ENCODE peak calls at places on chromosomes 3 and 15, in five cellular contexts. One of them, this sample, is unnamed.

GRCh38 chr15:67190326-67190725 is 64.1 kb downstream of the AAGAB start:
- DNase-seq in heart right ventricle: no peak
- DNase-seq in A549: peak
- DNase-seq in Calu3: no peak
- DNase-seq in psoas muscle: no peak
- DNase-seq in this sample: no peak

GRCh38 chr3:115806501-115806900 is 183.2 kb downstream of the GAP43 start:
- DNase-seq in A549: no peak
- DNase-seq in Calu3: no peak
- DNase-seq in heart right ventricle: no peak
- DNase-seq in psoas muscle: no peak
- DNase-seq in this sample: no peak

GRCh38 chr3:128415110-128415772 is 51.4 kb downstream of the DNAJB8 start:
- DNase-seq in psoas muscle: no peak
- DNase-seq in A549: no peak
- DNase-seq in heart right ventricle: no peak
- DNase-seq in Calu3: no peak
- DNase-seq in this sample: peak

GRCh38 chr15:40239671-40240618 is 1.1 kb downstream of the PAK6 start:
- DNase-seq in heart right ventricle: no peak
- DNase-seq in A549: no peak
- DNase-seq in psoas muscle: no peak
- DNase-seq in Calu3: no peak
- DNase-seq in this sample: peak

GRCh38 chr15:85622432-85622831 is 172.3 kb downstream of the KLHL25 start:
- DNase-seq in heart right ventricle: no peak
- DNase-seq in psoas muscle: no peak
- DNase-seq in A549: no peak
- DNase-seq in Calu3: no peak
- DNase-seq in this sample: no peak

GRCh38 chr3:9301798-9302197 is 52.4 kb upstream of the SRGAP3 start:
- DNase-seq in psoas muscle: no peak
- DNase-seq in A549: no peak
- DNase-seq in Calu3: no peak
- DNase-seq in heart right ventricle: no peak
- DNase-seq in this sample: peak

GRCh38 chr15:68583936-68584703 is 5.3 kb downstream of the CORO2B start:
- DNase-seq in psoas muscle: no peak
- DNase-seq in Calu3: no peak
- DNase-seq in heart right ventricle: no peak
- DNase-seq in A549: no peak
- DNase-seq in this sample: no peak

GRCh38 chr15:91867581-91868026 is 14.1 kb downstream of the SLCO3A1 start:
- DNase-seq in Calu3: peak
- DNase-seq in heart right ventricle: peak
- DNase-seq in psoas muscle: peak
- DNase-seq in A549: peak
- DNase-seq in this sample: peak

GRCh38 chr3:112582242-112582874 is 20.5 kb downstream of the SLC35A5 start:
- DNase-seq in A549: peak
- DNase-seq in Calu3: peak
- DNase-seq in psoas muscle: no peak
- DNase-seq in heart right ventricle: no peak
- DNase-seq in this sample: peak

GRCh38 chr3:140219161-140219745 is 284.3 kb downstream of the CLSTN2 start:
- DNase-seq in A549: no peak
- DNase-seq in psoas muscle: no peak
- DNase-seq in Calu3: no peak
- DNase-seq in heart right ventricle: no peak
- DNase-seq in this sample: no peak

GRCh38 chr15:31364301-31365031 is 37.8 kb downstream of the KLF13 start:
- DNase-seq in A549: no peak
- DNase-seq in heart right ventricle: no peak
- DNase-seq in Calu3: no peak
- DNase-seq in psoas muscle: peak
- DNase-seq in this sample: peak

GRCh38 chr3:35932995-35933394 is 293.7 kb downstream of the ARPP21 start:
- DNase-seq in psoas muscle: no peak
- DNase-seq in Calu3: peak
- DNase-seq in heart right ventricle: no peak
- DNase-seq in A549: peak
- DNase-seq in this sample: peak

GRCh38 chr3:16390581-16390980 is 122.9 kb downstream of the RFTN1 start:
- DNase-seq in heart right ventricle: no peak
- DNase-seq in psoas muscle: no peak
- DNase-seq in Calu3: no peak
- DNase-seq in A549: no peak
- DNase-seq in this sample: no peak

GRCh38 chr3:188183452-188183851 is 29.5 kb downstream of the LPP start:
- DNase-seq in heart right ventricle: no peak
- DNase-seq in psoas muscle: no peak
- DNase-seq in Calu3: no peak
- DNase-seq in A549: no peak
- DNase-seq in this sample: no peak

GRCh38 chr3:35968223-35968622 is 328.9 kb downstream of the ARPP21 start:
- DNase-seq in psoas muscle: no peak
- DNase-seq in A549: no peak
- DNase-seq in Calu3: no peak
- DNase-seq in heart right ventricle: no peak
- DNase-seq in this sample: no peak

GRCh38 chr15:51224428-51224827 is 114.0 kb downstream of the CYP19A1 start:
- DNase-seq in Calu3: no peak
- DNase-seq in A549: no peak
- DNase-seq in heart right ventricle: no peak
- DNase-seq in psoas muscle: no peak
- DNase-seq in this sample: no peak

GRCh38 chr15:63668601-63669000 is 71.4 kb downstream of the FBXL22 start:
- DNase-seq in A549: no peak
- DNase-seq in Calu3: no peak
- DNase-seq in heart right ventricle: no peak
- DNase-seq in psoas muscle: no peak
- DNase-seq in this sample: no peak

GRCh38 chr15:31145271-31145911 is 43.9 kb upstream of the TRPM1 start:
- DNase-seq in heart right ventricle: no peak
- DNase-seq in Calu3: no peak
- DNase-seq in A549: peak
- DNase-seq in psoas muscle: no peak
- DNase-seq in this sample: peak

GRCh38 chr3:191500892-191501291 is 39.9 kb downstream of the PYDC2 start:
- DNase-seq in psoas muscle: no peak
- DNase-seq in Calu3: no peak
- DNase-seq in heart right ventricle: no peak
- DNase-seq in A549: no peak
- DNase-seq in this sample: no peak

GRCh38 chr3:191499307-191500125 is 38.6 kb downstream of the PYDC2 start:
- DNase-seq in Calu3: peak
- DNase-seq in heart right ventricle: peak
- DNase-seq in psoas muscle: peak
- DNase-seq in A549: no peak
- DNase-seq in this sample: peak

GRCh38 chr3:191502583-191502982 is 41.6 kb downstream of the PYDC2 start:
- DNase-seq in heart right ventricle: no peak
- DNase-seq in Calu3: no peak
- DNase-seq in psoas muscle: no peak
- DNase-seq in A549: peak
- DNase-seq in this sample: peak
- TF ChIP-seq CTCF in heart right ventricle: no peak
- TF ChIP-seq CTCF in Calu3: peak
- TF ChIP-seq CTCF in psoas muscle: no peak
- TF ChIP-seq CTCF in A549: no peak
- TF ChIP-seq CTCF in this sample: peak

GRCh38 chr3:43378066-43378935 is 92.0 kb downstream of the SNRK start:
- DNase-seq in A549: peak
- DNase-seq in psoas muscle: peak
- DNase-seq in heart right ventricle: no peak
- DNase-seq in Calu3: peak
- DNase-seq in this sample: peak
- TF ChIP-seq CTCF in A549: peak
- TF ChIP-seq CTCF in psoas muscle: peak
- TF ChIP-seq CTCF in heart right ventricle: peak
- TF ChIP-seq CTCF in Calu3: peak
- TF ChIP-seq CTCF in this sample: peak

GRCh38 chr15:88803241-88803919 is at the start of gene ACAN:
- DNase-seq in heart right ventricle: no peak
- DNase-seq in A549: no peak
- DNase-seq in psoas muscle: no peak
- DNase-seq in Calu3: no peak
- DNase-seq in this sample: no peak

GRCh38 chr15:88803920-88804247 is 648 bp downstream of the ACAN start:
- DNase-seq in psoas muscle: no peak
- DNase-seq in Calu3: no peak
- DNase-seq in A549: no peak
- DNase-seq in heart right ventricle: no peak
- DNase-seq in this sample: no peak

GRCh38 chr15:88804257-88804656 is 1.0 kb downstream of the ACAN start:
- DNase-seq in A549: no peak
- DNase-seq in psoas muscle: no peak
- DNase-seq in Calu3: no peak
- DNase-seq in heart right ventricle: no peak
- DNase-seq in this sample: no peak

GRCh38 chr15:88802991-88803240 is 320 bp upstream of the ACAN start:
- DNase-seq in A549: no peak
- DNase-seq in heart right ventricle: no peak
- DNase-seq in Calu3: no peak
- DNase-seq in psoas muscle: no peak
- DNase-seq in this sample: no peak

DNA sequence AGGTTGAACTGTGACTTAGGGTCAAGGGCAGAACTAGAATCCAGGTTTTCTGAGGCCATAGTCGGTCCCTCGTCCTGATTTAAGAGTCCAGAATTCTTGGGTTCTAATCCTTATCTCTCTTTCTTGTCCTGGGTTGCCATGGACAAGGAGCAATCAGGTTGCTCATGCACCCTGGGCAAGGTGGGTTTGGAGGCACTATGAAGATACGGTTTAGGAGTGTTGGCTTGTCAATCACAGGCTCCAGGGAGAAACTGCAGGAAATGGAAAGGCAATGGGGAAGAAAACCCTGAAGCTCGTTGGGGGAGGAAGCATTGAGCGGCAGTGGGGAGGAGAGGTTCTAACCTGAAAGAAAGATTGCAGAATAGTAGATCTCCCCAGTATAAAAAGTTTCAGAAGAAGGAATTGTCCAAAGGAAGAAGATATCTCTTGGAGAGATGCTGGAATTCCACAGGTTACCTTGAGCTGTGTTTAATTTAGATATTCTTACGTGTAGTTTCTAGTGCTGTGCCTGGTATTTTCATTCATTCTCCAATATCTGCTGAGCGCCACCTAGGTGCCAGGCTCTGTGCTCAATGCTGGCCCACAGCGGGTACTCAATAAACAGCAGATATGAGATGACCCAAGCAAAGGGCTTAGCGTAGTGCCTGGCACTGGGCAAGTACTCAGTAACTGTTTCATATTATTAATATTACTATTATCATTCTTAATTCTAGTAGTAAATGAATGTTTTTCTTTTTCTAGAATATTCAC is 2.0 kb downstream of the ACAN start:
- DNase-seq in psoas muscle: no peak
- DNase-seq in Calu3: no peak
- DNase-seq in heart right ventricle: no peak
- DNase-seq in A549: no peak
- DNase-seq in this sample: peak
- TF ChIP-seq CTCF in psoas muscle: no peak
- TF ChIP-seq CTCF in Calu3: no peak
- TF ChIP-seq CTCF in heart right ventricle: no peak
- TF ChIP-seq CTCF in A549: peak
- TF ChIP-seq CTCF in this sample: no peak

GRCh38 chr15:75599396-75599795 is 20.3 kb upstream of the PTPN9 start:
- DNase-seq in psoas muscle: no peak
- DNase-seq in heart right ventricle: no peak
- DNase-seq in Calu3: no peak
- DNase-seq in A549: no peak
- DNase-seq in this sample: no peak

GRCh38 chr15:75598361-75598760 is 19.2 kb upstream of the PTPN9 start:
- DNase-seq in psoas muscle: no peak
- DNase-seq in A549: no peak
- DNase-seq in Calu3: no peak
- DNase-seq in heart right ventricle: no peak
- DNase-seq in this sample: no peak

GRCh38 chr15:75597667-75598341 is 18.7 kb upstream of the PTPN9 start:
- DNase-seq in psoas muscle: no peak
- DNase-seq in A549: peak
- DNase-seq in heart right ventricle: no peak
- DNase-seq in Calu3: no peak
- DNase-seq in this sample: peak

GRCh38 chr15:75594276-75594675 is 15.2 kb upstream of the PTPN9 start:
- DNase-seq in psoas muscle: no peak
- DNase-seq in heart right ventricle: no peak
- DNase-seq in Calu3: no peak
- DNase-seq in A549: no peak
- DNase-seq in this sample: no peak

GRCh38 chr15:75596703-75597345 is 17.7 kb upstream of the PTPN9 start:
- DNase-seq in heart right ventricle: no peak
- DNase-seq in psoas muscle: no peak
- DNase-seq in Calu3: no peak
- DNase-seq in A549: no peak
- DNase-seq in this sample: no peak
- TF ChIP-seq CTCF in heart right ventricle: no peak
- TF ChIP-seq CTCF in psoas muscle: no peak
- TF ChIP-seq CTCF in Calu3: no peak
- TF ChIP-seq CTCF in A549: no peak
- TF ChIP-seq CTCF in this sample: no peak

DNA sequence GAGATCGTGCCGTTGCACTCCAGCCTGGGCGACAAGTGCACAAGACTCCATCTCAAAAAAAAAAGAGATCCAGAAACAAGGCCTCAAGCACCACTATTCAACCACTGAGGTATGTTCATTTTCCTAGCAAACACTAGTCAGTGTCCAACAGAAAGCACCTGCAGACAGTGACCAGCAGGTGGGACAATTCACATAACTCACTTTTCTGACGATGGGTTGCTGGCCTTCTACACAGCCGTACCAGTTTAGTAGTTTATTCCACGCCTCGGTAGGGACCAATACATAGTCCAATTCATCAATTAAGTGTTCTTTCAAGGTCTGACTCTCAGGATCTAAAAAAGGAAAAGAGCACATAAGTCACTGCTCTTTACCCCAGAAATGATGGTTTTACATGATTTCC is 12.4 kb downstream of the USP4 start:
- DNase-seq in Calu3: no peak
- DNase-seq in heart right ventricle: no peak
- DNase-seq in psoas muscle: no peak
- DNase-seq in A549: peak
- DNase-seq in this sample: peak
- TF ChIP-seq CTCF in Calu3: no peak
- TF ChIP-seq CTCF in heart right ventricle: no peak
- TF ChIP-seq CTCF in psoas muscle: no peak
- TF ChIP-seq CTCF in A549: no peak
- TF ChIP-seq CTCF in this sample: no peak